ENCODE peak calls at places on chromosomes 7 and 10, in eight cellular contexts. Y is transverse colon, F is tibial nerve, P is uterus, B is ovary, G is suprapubic skin, X is sigmoid colon, M is K562. H is an unnamed sample.

GRCh38 chr7:130899638-130900401 is 165.8 kb upstream of the KLF14 start:
- DNase-seq in Y (peak; percentile 83), F (no peak), P (no peak), B (no peak), G (no peak), X (no peak), M (no peak), H (no peak)

GRCh38 chr10:117241541-117242462 is 888 bp downstream of the SLC18A2 start:
- DNase-seq in Y (no peak), F (no peak), P (no peak), B (no peak), G (no peak), X (no peak), M (no peak), H (no peak)

GRCh38 chr7:27606270-27607209 is 56.1 kb downstream of the HIBADH start:
- DNase-seq in Y (no peak), F (no peak), P (no peak), B (no peak), G (no peak), X (no peak), M (no peak), H (no peak)

GRCh38 chr7:135923700-135924261 is 53.4 kb downstream of the MTPN start:
- DNase-seq in Y (no peak), F (no peak), P (no peak), B (no peak), G (no peak), X (no peak), M (peak; percentile 86), H (no peak)

GRCh38 chr7:85924062-85924461 is 719.6 kb upstream of the GRM3 start:
- DNase-seq in Y (no peak), F (no peak), P (no peak), B (no peak), G (no peak), X (no peak), M (no peak), H (no peak)

GRCh38 chr10:7054915-7055314 is 355.9 kb downstream of the SFMBT2 start:
- DNase-seq in Y (no peak), F (no peak), P (no peak), B (no peak), G (no peak), X (no peak), M (peak; percentile 59), H (no peak)

GRCh38 chr7:4962872-4963775 is 4.1 kb upstream of the MMD2 start:
- DNase-seq in Y (no peak), F (no peak), P (no peak), B (no peak), G (peak; percentile 64), X (no peak), M (no peak), H (no peak)

GRCh38 chr7:105790996-105791395 is 85.4 kb downstream of the ATXN7L1 start:
- DNase-seq in Y (no peak), F (no peak), P (no peak), B (no peak), G (no peak), X (no peak), M (no peak), H (no peak)

GRCh38 chr7:139669106-139670061 is 108.4 kb downstream of the HIPK2 start:
- DNase-seq in Y (no peak), F (no peak), P (no peak), B (no peak), G (no peak), X (no peak), M (no peak), H (no peak)

GRCh38 chr10:80596391-80597257 is 58.9 kb downstream of the SH2D4B start:
- DNase-seq in Y (peak; percentile 23), F (no peak), P (no peak), B (no peak), G (peak; percentile 44), X (peak; percentile 55), M (peak; percentile 82), H (no peak)

DNA sequence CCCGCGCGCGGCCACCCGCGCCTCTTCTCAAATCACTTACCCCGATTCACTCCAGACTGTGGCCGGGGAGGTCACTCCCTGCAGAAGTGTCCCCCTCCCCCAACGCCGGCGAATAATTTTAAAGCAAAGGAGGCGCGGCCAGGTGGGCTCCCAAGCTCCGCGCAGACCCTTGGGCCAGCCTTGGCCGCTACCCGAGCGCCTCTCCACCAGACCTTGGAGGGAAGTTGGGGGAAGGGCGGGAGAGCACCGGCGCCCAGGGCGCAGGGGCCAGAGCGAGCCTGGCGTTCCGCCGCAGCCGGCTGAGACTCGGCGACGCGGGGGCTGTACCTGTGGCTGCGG is 270 bp downstream of the MKX start:
- DNase-seq in Y (peak; percentile 7), F (no peak), P (no peak), B (peak; percentile 66), G (no peak), X (peak; percentile 65), M (no peak), H (no peak)
- H3K27ac ChIP-seq in Y (peak overlapping the region; percentile 19), F (no peak overlapping the region), P (no peak overlapping the region), B (peak overlapping the region; percentile 96), G (no peak overlapping the region), X (peak overlapping the region; percentile 96), M (no peak overlapping the region), H (no peak overlapping the region)

DNA sequence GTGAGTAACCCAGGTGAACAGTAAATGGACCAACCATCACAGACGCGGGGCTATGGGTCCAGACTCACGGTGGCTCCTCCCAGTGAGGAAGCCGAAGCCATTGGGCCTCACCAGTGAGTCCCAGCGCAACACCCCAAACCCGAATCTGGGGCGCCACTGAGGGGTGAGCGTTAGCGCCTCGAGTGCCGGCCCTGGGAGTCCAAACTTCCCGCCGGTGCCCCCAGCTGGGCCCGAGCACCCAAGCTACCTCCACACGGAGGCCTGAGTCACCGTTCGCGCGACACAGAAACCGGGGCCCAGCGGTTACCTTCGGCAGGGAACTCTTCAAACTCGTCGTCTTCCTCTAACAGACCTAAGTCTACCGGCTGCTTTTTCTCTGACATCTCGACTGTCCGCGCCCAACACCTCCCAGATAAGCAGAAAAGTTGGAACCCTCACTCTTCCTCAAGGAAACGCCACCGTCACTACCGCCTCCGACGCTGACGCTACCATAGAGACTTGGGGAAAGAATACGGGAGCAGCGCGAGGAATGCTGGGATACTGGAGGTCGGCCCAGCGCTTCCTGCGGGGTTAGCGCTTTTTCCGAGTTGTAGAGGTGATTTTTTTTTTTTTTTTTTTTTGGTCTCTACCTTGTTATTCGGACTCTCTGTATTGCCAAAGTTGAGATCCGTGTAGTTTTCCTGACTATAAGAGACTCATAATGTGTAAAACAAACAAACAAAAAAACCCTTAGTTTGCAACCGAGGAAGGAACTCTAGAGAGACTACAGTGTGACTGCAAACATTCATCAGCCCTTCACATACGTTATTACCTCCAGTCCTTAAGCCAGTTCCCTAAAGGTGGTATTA is at the start of gene SEM1:
- DNase-seq in Y (peak; percentile 86), F (peak; percentile 84), P (peak; percentile 80), B (peak; percentile 86), G (peak; percentile 90), X (peak; percentile 90), M (peak; percentile 78), H (peak; percentile 76)
- TF ChIP-seq POLR2A in Y (peak; percentile 60), F (no peak), P (peak; percentile 47), B (peak; percentile 51), G (no peak), X (no peak), M (peak; percentile 95), H (peak; percentile 23)

GRCh38 chr7:8210845-8211724 is 50.9 kb downstream of the ICA1 start:
- DNase-seq in Y (no peak), F (no peak), P (no peak), B (no peak), G (no peak), X (no peak), M (no peak), H (no peak)

GRCh38 chr7:8208661-8209060 is 53.3 kb downstream of the ICA1 start:
- DNase-seq in Y (no peak), F (no peak), P (no peak), B (no peak), G (no peak), X (no peak), M (no peak), H (no peak)

GRCh38 chr7:8205572-8205971 is 56.4 kb downstream of the ICA1 start:
- DNase-seq in Y (no peak), F (no peak), P (peak; percentile 32), B (no peak), G (no peak), X (no peak), M (no peak), H (no peak)

GRCh38 chr7:8204674-8205377 is 57.1 kb downstream of the ICA1 start:
- DNase-seq in Y (no peak), F (no peak), P (no peak), B (no peak), G (no peak), X (no peak), M (no peak), H (no peak)

DNA sequence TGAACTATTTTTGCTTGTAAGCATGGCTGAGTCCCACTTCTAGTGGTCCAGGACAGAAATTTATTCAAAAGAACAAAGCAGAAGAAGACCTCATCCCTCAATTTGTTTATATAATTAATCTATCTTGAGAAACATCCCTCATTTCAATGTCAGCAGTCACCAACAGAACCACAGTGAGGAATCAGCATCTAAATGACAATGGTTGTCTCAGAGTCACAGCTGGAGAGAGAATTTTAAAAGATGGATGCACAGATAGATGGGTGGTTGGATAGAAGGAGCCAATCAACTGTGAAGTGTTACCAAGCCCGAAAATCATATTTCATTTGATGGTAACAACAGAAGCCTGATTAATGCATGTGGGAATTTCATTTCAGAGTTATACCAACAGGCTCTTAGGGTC is 55.0 kb downstream of the ICA1 start:
- DNase-seq in Y (no peak), F (no peak), P (no peak), B (no peak), G (no peak), X (no peak), M (no peak), H (no peak)
- H3K4me1 ChIP-seq in Y (no peaks in the 10 kb centered on the region), F (no peaks in the 10 kb centered on the region), P (no peaks in the 10 kb centered on the region), B (no peaks in the 10 kb centered on the region), G (peaks cover 5% of the 10 kb centered on the region), X (no peaks in the 10 kb centered on the region), M (no peaks in the 10 kb centered on the region), H (no peaks in the 10 kb centered on the region)

GRCh38 chr7:8388257-8388625 is 45.2 kb upstream of the NXPH1 start:
- DNase-seq in Y (no peak), F (no peak), P (no peak), B (no peak), G (no peak), X (no peak), M (no peak), H (no peak)
- H3K27ac ChIP-seq in Y (no peak overlapping the region), F (no peak overlapping the region), P (no peak overlapping the region), B (no peak overlapping the region), G (no peak overlapping the region), X (no peak overlapping the region), M (peak overlapping the region; percentile 62), H (no peak overlapping the region)

GRCh38 chr10:103713676-103714075 is 141.7 kb downstream of the SH3PXD2A start:
- DNase-seq in Y (no peak), F (no peak), P (no peak), B (no peak), G (no peak), X (no peak), M (no peak), H (no peak)
- TF ChIP-seq POLR2A in Y (no peak), F (no peak), P (no peak), B (no peak), G (no peak), X (no peak), M (no peak), H (no peak)